ENCODE peak calls at places on chromosome 16, in four cellular contexts. M is mesenchymal stem cell, H is heart left ventricle, N is PC-3. W is an unnamed sample. For H3K4me1, the result is how much of the 10 kb centered on the place peaks cover.

GRCh38 chr16:30741461-30741914 is 6.7 kb upstream of the PHKG2 start:
- DNase-seq in M (peak), H (no peak), N (peak), W (no peak)

GRCh38 chr16:11316331-11317015 is 28.8 kb upstream of the RMI2 start:
- DNase-seq in M (peak), H (no peak), N (no peak), W (no peak)

GRCh38 chr16:23434380-23434779 is 18.6 kb downstream of the COG7 start:
- DNase-seq in M (peak), H (no peak), N (peak), W (no peak)

GRCh38 chr16:70418274-70418992 is 20.5 kb downstream of the ST3GAL2 start:
- DNase-seq in M (no peak), H (no peak), N (no peak), W (no peak)

GRCh38 chr16:88491001-88491559 is 38.0 kb downstream of the ZFPM1 start:
- DNase-seq in M (no peak), H (no peak), N (no peak), W (no peak)

GRCh38 chr16:48081656-48082055 is 74.1 kb downstream of the ABCC12 start:
- DNase-seq in M (peak), H (no peak), N (peak), W (no peak)

GRCh38 chr16:62036807-62037135 is 533 bp upstream of the CDH8 start:
- DNase-seq in M (no peak), H (no peak), N (no peak), W (no peak)

GRCh38 chr16:56226840-56227525 is 35.7 kb downstream of the GNAO1 start:
- DNase-seq in M (no peak), H (no peak), N (no peak), W (peak)

GRCh38 chr16:24002619-24003018 is 166.8 kb downstream of the PRKCB start:
- DNase-seq in M (no peak), H (no peak), N (no peak), W (no peak)

GRCh38 chr16:642189-643049 is 791 bp downstream of the MCRIP2 start:
- DNase-seq in M (peak), H (peak), N (peak), W (no peak)

GRCh38 chr16:85513180-85513579 is 99.9 kb upstream of the GSE1 start:
- DNase-seq in M (no peak), H (no peak), N (no peak), W (no peak)

GRCh38 chr16:84836967-84837366 is 17.2 kb downstream of the CRISPLD2 start:
- DNase-seq in M (no peak), H (no peak), N (no peak), W (no peak)

GRCh38 chr16:67514382-67514828 is 14.2 kb upstream of the RIPOR1 start:
- DNase-seq in M (peak), H (peak), N (peak), W (peak)

GRCh38 chr16:14486520-14487303 is 143.3 kb downstream of the PARN start:
- DNase-seq in M (peak), H (peak), N (peak), W (no peak)
- H3K4me3 ChIP-seq in M (no peak), H (peak), N (peak), W (no peak)

DNA sequence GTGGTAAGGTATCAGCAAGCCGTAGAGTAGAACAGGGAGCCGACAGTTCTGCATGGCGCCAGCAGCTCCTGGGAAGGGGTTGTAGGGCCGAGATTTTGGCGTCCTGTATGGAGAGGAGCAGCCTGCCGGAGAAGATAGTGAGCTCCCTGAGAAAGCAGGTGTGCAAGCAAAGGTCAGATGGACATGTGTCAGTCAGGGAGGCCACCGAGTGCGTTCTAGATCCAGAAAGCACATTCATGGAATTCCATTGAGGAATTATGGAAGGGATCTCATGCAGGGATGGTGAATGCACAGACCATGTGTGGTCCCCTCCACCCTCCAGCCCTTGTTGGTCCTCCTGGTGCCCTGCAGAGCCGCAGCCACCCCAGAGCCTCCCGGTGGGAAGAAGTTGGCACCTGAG is 33.7 kb downstream of the CMIP start:
- DNase-seq in M (no peak), H (no peak), N (no peak), W (no peak)
- H3K4me1 ChIP-seq in M (under half), H (half or more), N (under half), W (half or more)

GRCh38 chr16:57630931-57631845 is 2.8 kb downstream of the ADGRG1 start:
- DNase-seq in M (no peak), H (no peak), N (no peak), W (no peak)

GRCh38 chr16:57628782-57629181 is 352 bp downstream of the ADGRG1 start:
- DNase-seq in M (no peak), H (no peak), N (no peak), W (no peak)

GRCh38 chr16:57629516-57630401 is 1.3 kb downstream of the ADGRG1 start:
- DNase-seq in M (no peak), H (no peak), N (no peak), W (no peak)

GRCh38 chr16:57632568-57632967 is 4.1 kb downstream of the ADGRG1 start:
- DNase-seq in M (no peak), H (no peak), N (no peak), W (no peak)

DNA sequence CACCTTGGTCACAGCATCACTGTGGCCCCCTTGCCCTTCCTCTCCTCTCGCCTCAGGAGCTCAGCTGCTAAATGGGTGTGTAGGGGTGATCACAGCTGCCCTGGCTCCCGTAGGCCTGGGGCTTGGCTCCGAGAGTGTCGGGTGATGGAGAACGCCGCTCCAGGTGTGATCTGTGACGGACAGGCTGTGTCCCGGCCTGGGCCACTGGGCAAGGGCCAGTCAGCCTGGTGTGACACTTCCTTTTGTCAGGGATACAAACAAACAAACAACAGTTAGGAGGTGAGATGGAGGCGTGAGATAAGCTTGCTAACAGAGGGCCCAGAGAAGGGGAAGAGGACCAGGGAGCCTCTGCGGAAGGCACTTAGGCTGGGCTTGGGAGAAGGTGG is 2.0 kb downstream of the ADGRG1 start:
- DNase-seq in M (no peak), H (no peak), N (no peak), W (no peak)
- H3K4me3 ChIP-seq in M (peak), H (peak), N (no peak), W (no peak)

GRCh38 chr16:27327586-27327915 is 13.8 kb downstream of the IL4R start:
- DNase-seq in M (no peak), H (no peak), N (no peak), W (no peak)
- H3K4me1 ChIP-seq in M (under half), H (half or more), N (under half), W (half or more)

DNA sequence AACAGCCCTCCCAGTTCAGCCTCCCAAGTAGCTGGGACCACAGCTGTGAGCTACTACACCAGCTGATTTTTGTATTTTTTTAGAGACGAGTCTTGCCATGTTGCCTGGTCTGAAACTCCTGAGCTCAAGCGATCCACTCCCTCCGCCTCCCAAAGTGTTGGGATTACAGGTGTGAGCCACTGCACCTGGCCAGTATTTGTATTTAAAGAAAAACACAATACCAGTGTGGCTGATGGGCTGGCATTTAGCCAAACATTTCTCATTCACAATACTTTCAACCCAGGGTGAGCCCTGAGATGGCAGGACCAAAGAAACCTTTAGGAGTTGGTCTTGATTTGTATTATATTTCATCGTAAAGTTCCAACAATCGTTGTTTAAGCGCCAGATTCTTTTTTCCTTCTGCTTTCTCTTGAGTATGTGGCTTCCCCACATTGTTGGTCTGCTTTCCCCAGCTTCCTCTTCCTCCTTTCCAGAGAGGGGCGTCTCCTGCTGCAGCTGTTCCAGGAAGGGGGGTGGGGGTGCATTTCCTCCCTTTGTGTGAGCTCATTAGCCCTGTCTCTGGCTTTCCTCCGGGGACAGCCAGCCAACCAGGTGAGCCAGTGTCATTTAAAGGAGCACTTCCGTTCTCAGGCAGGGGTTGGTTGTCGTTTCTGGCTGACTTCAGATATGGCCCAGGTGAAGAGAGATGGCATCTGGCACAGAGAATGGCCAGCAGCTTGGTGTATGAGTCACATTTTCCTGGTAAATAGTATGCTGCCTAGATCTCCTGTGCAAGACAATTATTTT is 79.9 kb downstream of the GPRC5B start:
- DNase-seq in M (no peak), H (peak), N (peak), W (peak)
- H3K4me3 ChIP-seq in M (no peak), H (no peak), N (no peak), W (no peak)